ENCODE peak calls at places on chromosome 5, in nine cellular contexts. One of them, this sample, is unnamed.

GRCh38 chr5:88236866-88237642 is 31.6 kb downstream of the TMEM161B start:
- DNase-seq in SW480: no peak
- DNase-seq in T1000: no peak
- DNase-seq in stimulated activated CD8-positive, alpha-beta memory T cell treated with anti-CD3 and anti-CD28 coated beads, Interleukin-7, amount 100 ng/mL, for 48 hours: no peak
- DNase-seq in neural progenitor cell: no peak
- DNase-seq in AG10803: peak; percentile 31
- DNase-seq in GM19239: no peak
- DNase-seq in T-helper 2 cell: no peak
- DNase-seq in sciatic nerve: no peak
- DNase-seq in this sample: peak; percentile 3

GRCh38 chr5:95654196-95654595 is 7.6 kb downstream of the RFESD start:
- DNase-seq in SW480: no peak
- DNase-seq in T1000: no peak
- DNase-seq in stimulated activated CD8-positive, alpha-beta memory T cell treated with anti-CD3 and anti-CD28 coated beads, Interleukin-7, amount 100 ng/mL, for 48 hours: no peak
- DNase-seq in neural progenitor cell: no peak
- DNase-seq in AG10803: no peak
- DNase-seq in GM19239: no peak
- DNase-seq in T-helper 2 cell: no peak
- DNase-seq in sciatic nerve: no peak
- DNase-seq in this sample: no peak

GRCh38 chr5:170809551-170809950 is 26.0 kb downstream of the GABRP start:
- DNase-seq in SW480: peak; percentile 71
- DNase-seq in T1000: no peak
- DNase-seq in stimulated activated CD8-positive, alpha-beta memory T cell treated with anti-CD3 and anti-CD28 coated beads, Interleukin-7, amount 100 ng/mL, for 48 hours: no peak
- DNase-seq in neural progenitor cell: peak; percentile 52
- DNase-seq in AG10803: peak; percentile 66
- DNase-seq in GM19239: no peak
- DNase-seq in T-helper 2 cell: no peak
- DNase-seq in sciatic nerve: no peak
- DNase-seq in this sample: peak; percentile 15

GRCh38 chr5:136056771-136057335 is 28.1 kb downstream of the TGFBI start:
- DNase-seq in SW480: no peak
- DNase-seq in T1000: no peak
- DNase-seq in stimulated activated CD8-positive, alpha-beta memory T cell treated with anti-CD3 and anti-CD28 coated beads, Interleukin-7, amount 100 ng/mL, for 48 hours: no peak
- DNase-seq in neural progenitor cell: no peak
- DNase-seq in AG10803: no peak
- DNase-seq in GM19239: no peak
- DNase-seq in T-helper 2 cell: no peak
- DNase-seq in sciatic nerve: no peak
- DNase-seq in this sample: peak; percentile 31

GRCh38 chr5:36369092-36369737 is 67.5 kb upstream of the RANBP3L start:
- DNase-seq in SW480: no peak
- DNase-seq in T1000: peak; percentile 8
- DNase-seq in stimulated activated CD8-positive, alpha-beta memory T cell treated with anti-CD3 and anti-CD28 coated beads, Interleukin-7, amount 100 ng/mL, for 48 hours: no peak
- DNase-seq in neural progenitor cell: no peak
- DNase-seq in AG10803: peak; percentile 50
- DNase-seq in GM19239: no peak
- DNase-seq in T-helper 2 cell: no peak
- DNase-seq in sciatic nerve: no peak
- DNase-seq in this sample: no peak

GRCh38 chr5:94847019-94847418 is 228.6 kb downstream of the SLF1 start:
- DNase-seq in SW480: no peak
- DNase-seq in T1000: no peak
- DNase-seq in stimulated activated CD8-positive, alpha-beta memory T cell treated with anti-CD3 and anti-CD28 coated beads, Interleukin-7, amount 100 ng/mL, for 48 hours: no peak
- DNase-seq in neural progenitor cell: no peak
- DNase-seq in AG10803: no peak
- DNase-seq in GM19239: no peak
- DNase-seq in T-helper 2 cell: no peak
- DNase-seq in sciatic nerve: no peak
- DNase-seq in this sample: no peak

GRCh38 chr5:31062878-31063277 is 130.6 kb upstream of the CDH6 start:
- DNase-seq in SW480: no peak
- DNase-seq in T1000: no peak
- DNase-seq in stimulated activated CD8-positive, alpha-beta memory T cell treated with anti-CD3 and anti-CD28 coated beads, Interleukin-7, amount 100 ng/mL, for 48 hours: no peak
- DNase-seq in neural progenitor cell: peak; percentile 58
- DNase-seq in AG10803: no peak
- DNase-seq in GM19239: no peak
- DNase-seq in T-helper 2 cell: no peak
- DNase-seq in sciatic nerve: no peak
- DNase-seq in this sample: no peak

GRCh38 chr5:116145416-116145815 is 60.6 kb downstream of the COMMD10 start:
- DNase-seq in SW480: peak; percentile 98
- DNase-seq in T1000: no peak
- DNase-seq in stimulated activated CD8-positive, alpha-beta memory T cell treated with anti-CD3 and anti-CD28 coated beads, Interleukin-7, amount 100 ng/mL, for 48 hours: no peak
- DNase-seq in neural progenitor cell: no peak
- DNase-seq in AG10803: no peak
- DNase-seq in GM19239: no peak
- DNase-seq in T-helper 2 cell: no peak
- DNase-seq in sciatic nerve: no peak
- DNase-seq in this sample: no peak

GRCh38 chr5:125717209-125717608 is 706.0 kb upstream of the GRAMD2B start:
- DNase-seq in SW480: no peak
- DNase-seq in T1000: no peak
- DNase-seq in stimulated activated CD8-positive, alpha-beta memory T cell treated with anti-CD3 and anti-CD28 coated beads, Interleukin-7, amount 100 ng/mL, for 48 hours: no peak
- DNase-seq in neural progenitor cell: no peak
- DNase-seq in AG10803: peak; percentile 8
- DNase-seq in GM19239: no peak
- DNase-seq in T-helper 2 cell: no peak
- DNase-seq in sciatic nerve: no peak
- DNase-seq in this sample: no peak

GRCh38 chr5:42614509-42614908 is 142.1 kb upstream of the CCDC152 start:
- DNase-seq in SW480: no peak
- DNase-seq in T1000: no peak
- DNase-seq in stimulated activated CD8-positive, alpha-beta memory T cell treated with anti-CD3 and anti-CD28 coated beads, Interleukin-7, amount 100 ng/mL, for 48 hours: no peak
- DNase-seq in neural progenitor cell: no peak
- DNase-seq in AG10803: peak; percentile 5
- DNase-seq in GM19239: no peak
- DNase-seq in T-helper 2 cell: no peak
- DNase-seq in sciatic nerve: no peak
- DNase-seq in this sample: no peak

GRCh38 chr5:149800563-149801103 is 70.5 kb downstream of the PPARGC1B start:
- DNase-seq in SW480: no peak
- DNase-seq in T1000: no peak
- DNase-seq in stimulated activated CD8-positive, alpha-beta memory T cell treated with anti-CD3 and anti-CD28 coated beads, Interleukin-7, amount 100 ng/mL, for 48 hours: no peak
- DNase-seq in neural progenitor cell: no peak
- DNase-seq in AG10803: no peak
- DNase-seq in GM19239: no peak
- DNase-seq in T-helper 2 cell: no peak
- DNase-seq in sciatic nerve: no peak
- DNase-seq in this sample: no peak

GRCh38 chr5:75051217-75051751 is 1.1 kb downstream of the GCNT4 start:
- DNase-seq in SW480: no peak
- DNase-seq in T1000: no peak
- DNase-seq in stimulated activated CD8-positive, alpha-beta memory T cell treated with anti-CD3 and anti-CD28 coated beads, Interleukin-7, amount 100 ng/mL, for 48 hours: no peak
- DNase-seq in neural progenitor cell: no peak
- DNase-seq in AG10803: no peak
- DNase-seq in GM19239: no peak
- DNase-seq in T-helper 2 cell: peak; percentile 12
- DNase-seq in sciatic nerve: no peak
- DNase-seq in this sample: no peak

GRCh38 chr5:8907168-8907868 is 638.6 kb downstream of the SEMA5A start:
- DNase-seq in SW480: peak; percentile 39
- DNase-seq in T1000: no peak
- DNase-seq in stimulated activated CD8-positive, alpha-beta memory T cell treated with anti-CD3 and anti-CD28 coated beads, Interleukin-7, amount 100 ng/mL, for 48 hours: no peak
- DNase-seq in neural progenitor cell: no peak
- DNase-seq in AG10803: peak; percentile 71
- DNase-seq in GM19239: no peak
- DNase-seq in T-helper 2 cell: no peak
- DNase-seq in sciatic nerve: no peak
- DNase-seq in this sample: no peak

GRCh38 chr5:150599281-150599680 is 41.2 kb upstream of the SYNPO start:
- DNase-seq in SW480: no peak
- DNase-seq in T1000: no peak
- DNase-seq in stimulated activated CD8-positive, alpha-beta memory T cell treated with anti-CD3 and anti-CD28 coated beads, Interleukin-7, amount 100 ng/mL, for 48 hours: no peak
- DNase-seq in neural progenitor cell: no peak
- DNase-seq in AG10803: no peak
- DNase-seq in GM19239: no peak
- DNase-seq in T-helper 2 cell: no peak
- DNase-seq in sciatic nerve: no peak
- DNase-seq in this sample: no peak

GRCh38 chr5:142779163-142779562 is 9.0 kb downstream of the ARHGAP26 start:
- DNase-seq in SW480: peak; percentile 20
- DNase-seq in T1000: no peak
- DNase-seq in stimulated activated CD8-positive, alpha-beta memory T cell treated with anti-CD3 and anti-CD28 coated beads, Interleukin-7, amount 100 ng/mL, for 48 hours: no peak
- DNase-seq in neural progenitor cell: peak; percentile 15
- DNase-seq in AG10803: peak; percentile 59
- DNase-seq in GM19239: no peak
- DNase-seq in T-helper 2 cell: no peak
- DNase-seq in sciatic nerve: no peak
- DNase-seq in this sample: no peak

GRCh38 chr5:120108586-120109254 is 355.4 kb upstream of the PRR16 start:
- DNase-seq in SW480: no peak
- DNase-seq in T1000: no peak
- DNase-seq in stimulated activated CD8-positive, alpha-beta memory T cell treated with anti-CD3 and anti-CD28 coated beads, Interleukin-7, amount 100 ng/mL, for 48 hours: no peak
- DNase-seq in neural progenitor cell: no peak
- DNase-seq in AG10803: peak; percentile 65
- DNase-seq in GM19239: no peak
- DNase-seq in T-helper 2 cell: no peak
- DNase-seq in sciatic nerve: no peak
- DNase-seq in this sample: no peak

GRCh38 chr5:113450366-113451328 is 15.9 kb upstream of the TSSK1B start:
- DNase-seq in SW480: no peak
- DNase-seq in T1000: no peak
- DNase-seq in stimulated activated CD8-positive, alpha-beta memory T cell treated with anti-CD3 and anti-CD28 coated beads, Interleukin-7, amount 100 ng/mL, for 48 hours: no peak
- DNase-seq in neural progenitor cell: no peak
- DNase-seq in AG10803: no peak
- DNase-seq in GM19239: no peak
- DNase-seq in T-helper 2 cell: no peak
- DNase-seq in sciatic nerve: no peak
- DNase-seq in this sample: no peak

GRCh38 chr5:71873202-71873601 is 154.1 kb downstream of the CARTPT start:
- DNase-seq in SW480: no peak
- DNase-seq in T1000: no peak
- DNase-seq in stimulated activated CD8-positive, alpha-beta memory T cell treated with anti-CD3 and anti-CD28 coated beads, Interleukin-7, amount 100 ng/mL, for 48 hours: no peak
- DNase-seq in neural progenitor cell: no peak
- DNase-seq in AG10803: no peak
- DNase-seq in GM19239: no peak
- DNase-seq in T-helper 2 cell: no peak
- DNase-seq in sciatic nerve: no peak
- DNase-seq in this sample: peak; percentile 93

GRCh38 chr5:175590471-175590881 is 67.4 kb upstream of the HRH2 start:
- DNase-seq in SW480: peak; percentile 99
- DNase-seq in T1000: no peak
- DNase-seq in stimulated activated CD8-positive, alpha-beta memory T cell treated with anti-CD3 and anti-CD28 coated beads, Interleukin-7, amount 100 ng/mL, for 48 hours: no peak
- DNase-seq in neural progenitor cell: no peak
- DNase-seq in AG10803: peak; percentile 15
- DNase-seq in GM19239: no peak
- DNase-seq in T-helper 2 cell: no peak
- DNase-seq in sciatic nerve: no peak
- DNase-seq in this sample: no peak

GRCh38 chr5:125059255-125060050 is 313.0 kb upstream of the ZNF608 start:
- DNase-seq in SW480: peak; percentile 63
- DNase-seq in T1000: no peak
- DNase-seq in stimulated activated CD8-positive, alpha-beta memory T cell treated with anti-CD3 and anti-CD28 coated beads, Interleukin-7, amount 100 ng/mL, for 48 hours: no peak
- DNase-seq in neural progenitor cell: peak; percentile 39
- DNase-seq in AG10803: no peak
- DNase-seq in GM19239: no peak
- DNase-seq in T-helper 2 cell: no peak
- DNase-seq in sciatic nerve: no peak
- DNase-seq in this sample: peak; percentile 10

GRCh38 chr5:150058480-150059126 is 27.8 kb downstream of the CSF1R start:
- DNase-seq in SW480: peak; percentile 42
- DNase-seq in T1000: peak; percentile 21
- DNase-seq in stimulated activated CD8-positive, alpha-beta memory T cell treated with anti-CD3 and anti-CD28 coated beads, Interleukin-7, amount 100 ng/mL, for 48 hours: no peak
- DNase-seq in neural progenitor cell: no peak
- DNase-seq in AG10803: peak; percentile 90
- DNase-seq in GM19239: no peak
- DNase-seq in T-helper 2 cell: no peak
- DNase-seq in sciatic nerve: peak; percentile 54
- DNase-seq in this sample: no peak

GRCh38 chr5:129718766-129719165 is 29.1 kb upstream of the MINAR2 start:
- DNase-seq in SW480: no peak
- DNase-seq in T1000: no peak
- DNase-seq in stimulated activated CD8-positive, alpha-beta memory T cell treated with anti-CD3 and anti-CD28 coated beads, Interleukin-7, amount 100 ng/mL, for 48 hours: no peak
- DNase-seq in neural progenitor cell: no peak
- DNase-seq in AG10803: no peak
- DNase-seq in GM19239: no peak
- DNase-seq in T-helper 2 cell: no peak
- DNase-seq in sciatic nerve: no peak
- DNase-seq in this sample: no peak

GRCh38 chr5:36150676-36151433 is 832 bp downstream of the LMBRD2 start:
- DNase-seq in SW480: peak; percentile 63
- DNase-seq in T1000: peak; percentile 29
- DNase-seq in stimulated activated CD8-positive, alpha-beta memory T cell treated with anti-CD3 and anti-CD28 coated beads, Interleukin-7, amount 100 ng/mL, for 48 hours: peak; percentile 55
- DNase-seq in neural progenitor cell: peak; percentile 75
- DNase-seq in AG10803: peak; percentile 45
- DNase-seq in GM19239: no peak
- DNase-seq in T-helper 2 cell: peak; percentile 20
- DNase-seq in sciatic nerve: peak; percentile 64
- DNase-seq in this sample: peak; percentile 46

GRCh38 chr5:140946578-140946977 is 19.7 kb upstream of the PCDHAC2 start:
- DNase-seq in SW480: no peak
- DNase-seq in T1000: no peak
- DNase-seq in stimulated activated CD8-positive, alpha-beta memory T cell treated with anti-CD3 and anti-CD28 coated beads, Interleukin-7, amount 100 ng/mL, for 48 hours: no peak
- DNase-seq in neural progenitor cell: no peak
- DNase-seq in AG10803: no peak
- DNase-seq in GM19239: no peak
- DNase-seq in T-helper 2 cell: no peak
- DNase-seq in sciatic nerve: no peak
- DNase-seq in this sample: no peak

GRCh38 chr5:99378443-99378842 is 449.6 kb upstream of the CHD1 start:
- DNase-seq in SW480: no peak
- DNase-seq in T1000: no peak
- DNase-seq in stimulated activated CD8-positive, alpha-beta memory T cell treated with anti-CD3 and anti-CD28 coated beads, Interleukin-7, amount 100 ng/mL, for 48 hours: no peak
- DNase-seq in neural progenitor cell: no peak
- DNase-seq in AG10803: no peak
- DNase-seq in GM19239: no peak
- DNase-seq in T-helper 2 cell: no peak
- DNase-seq in sciatic nerve: no peak
- DNase-seq in this sample: no peak

GRCh38 chr5:15501057-15501791 is 1.2 kb downstream of the FBXL7 start:
- DNase-seq in SW480: no peak
- DNase-seq in T1000: peak; percentile 9
- DNase-seq in stimulated activated CD8-positive, alpha-beta memory T cell treated with anti-CD3 and anti-CD28 coated beads, Interleukin-7, amount 100 ng/mL, for 48 hours: no peak
- DNase-seq in neural progenitor cell: peak; percentile 86
- DNase-seq in AG10803: peak; percentile 85
- DNase-seq in GM19239: no peak
- DNase-seq in T-helper 2 cell: no peak
- DNase-seq in sciatic nerve: no peak
- DNase-seq in this sample: peak; percentile 27

GRCh38 chr5:16546712-16547111 is 70.1 kb downstream of the RETREG1 start:
- DNase-seq in SW480: peak; percentile 65
- DNase-seq in T1000: no peak
- DNase-seq in stimulated activated CD8-positive, alpha-beta memory T cell treated with anti-CD3 and anti-CD28 coated beads, Interleukin-7, amount 100 ng/mL, for 48 hours: no peak
- DNase-seq in neural progenitor cell: no peak
- DNase-seq in AG10803: no peak
- DNase-seq in GM19239: no peak
- DNase-seq in T-helper 2 cell: no peak
- DNase-seq in sciatic nerve: no peak
- DNase-seq in this sample: no peak

GRCh38 chr5:43556857-43557593 is at the start of gene PAIP1:
- DNase-seq in SW480: peak; percentile 80
- DNase-seq in T1000: peak; percentile 90
- DNase-seq in stimulated activated CD8-positive, alpha-beta memory T cell treated with anti-CD3 and anti-CD28 coated beads, Interleukin-7, amount 100 ng/mL, for 48 hours: peak; percentile 4
- DNase-seq in neural progenitor cell: peak; percentile 93
- DNase-seq in AG10803: peak; percentile 87
- DNase-seq in GM19239: peak; percentile 79
- DNase-seq in T-helper 2 cell: peak; percentile 79
- DNase-seq in sciatic nerve: peak; percentile 88
- DNase-seq in this sample: peak; percentile 84

GRCh38 chr5:99061711-99062110 is 132.9 kb upstream of the CHD1 start:
- DNase-seq in SW480: no peak
- DNase-seq in T1000: no peak
- DNase-seq in stimulated activated CD8-positive, alpha-beta memory T cell treated with anti-CD3 and anti-CD28 coated beads, Interleukin-7, amount 100 ng/mL, for 48 hours: no peak
- DNase-seq in neural progenitor cell: no peak
- DNase-seq in AG10803: peak; percentile 76
- DNase-seq in GM19239: no peak
- DNase-seq in T-helper 2 cell: no peak
- DNase-seq in sciatic nerve: no peak
- DNase-seq in this sample: no peak

GRCh38 chr5:5422819-5423515 is 490 bp downstream of the ICE1 start:
- DNase-seq in SW480: no peak
- DNase-seq in T1000: no peak
- DNase-seq in stimulated activated CD8-positive, alpha-beta memory T cell treated with anti-CD3 and anti-CD28 coated beads, Interleukin-7, amount 100 ng/mL, for 48 hours: no peak
- DNase-seq in neural progenitor cell: no peak
- DNase-seq in AG10803: no peak
- DNase-seq in GM19239: no peak
- DNase-seq in T-helper 2 cell: no peak
- DNase-seq in sciatic nerve: no peak
- DNase-seq in this sample: no peak

GRCh38 chr5:34564706-34565235 is 91.4 kb upstream of the RAI14 start:
- DNase-seq in SW480: no peak
- DNase-seq in T1000: no peak
- DNase-seq in stimulated activated CD8-positive, alpha-beta memory T cell treated with anti-CD3 and anti-CD28 coated beads, Interleukin-7, amount 100 ng/mL, for 48 hours: no peak
- DNase-seq in neural progenitor cell: no peak
- DNase-seq in AG10803: no peak
- DNase-seq in GM19239: no peak
- DNase-seq in T-helper 2 cell: no peak
- DNase-seq in sciatic nerve: peak; percentile 64
- DNase-seq in this sample: no peak

This sample was measured in NCI-H82.